ENCODE peak calls at places on chromosome 22, in ten cellular contexts. One of them, this sample, is unnamed.

GRCh38 chr22:23893446-23893956 is 682 bp upstream of the MIF start:
- DNase-seq in amniotic epithelial cell: no peak
- DNase-seq in T-helper 2 cell: no peak
- DNase-seq in stimulated activated CD4-positive, alpha-beta T cell treated with anti-CD3 and anti-CD28 coated beads, Interleukin-4, amount 100 ng/mL, for 48 hours: no peak
- DNase-seq in tibial artery: no peak
- DNase-seq in sigmoid colon: peak; percentile 46
- DNase-seq in B cell: no peak
- DNase-seq in GM12892: no peak
- DNase-seq in body of pancreas: no peak
- DNase-seq in globus pallidus: no peak
- DNase-seq in this sample: no peak

GRCh38 chr22:35987487-35987886 is 41.1 kb downstream of the RBFOX2 start:
- DNase-seq in body of pancreas: no peak
- DNase-seq in amniotic epithelial cell: peak; percentile 46
- DNase-seq in stimulated activated CD4-positive, alpha-beta T cell treated with anti-CD3 and anti-CD28 coated beads, Interleukin-4, amount 100 ng/mL, for 48 hours: no peak
- DNase-seq in sigmoid colon: no peak
- DNase-seq in tibial artery: no peak
- DNase-seq in GM12892: no peak
- DNase-seq in B cell: no peak
- DNase-seq in T-helper 2 cell: no peak
- DNase-seq in globus pallidus: peak; percentile 7
- DNase-seq in this sample: no peak

GRCh38 chr22:47600791-47601400 is 838.4 kb downstream of the TBC1D22A start:
- DNase-seq in T-helper 2 cell: no peak
- DNase-seq in body of pancreas: no peak
- DNase-seq in stimulated activated CD4-positive, alpha-beta T cell treated with anti-CD3 and anti-CD28 coated beads, Interleukin-4, amount 100 ng/mL, for 48 hours: no peak
- DNase-seq in amniotic epithelial cell: no peak
- DNase-seq in tibial artery: no peak
- DNase-seq in sigmoid colon: peak; percentile 21
- DNase-seq in GM12892: no peak
- DNase-seq in B cell: no peak
- DNase-seq in globus pallidus: no peak
- DNase-seq in this sample: no peak

GRCh38 chr22:42356547-42356946 is 75.7 kb downstream of the NFAM1 start:
- DNase-seq in B cell: no peak
- DNase-seq in globus pallidus: no peak
- DNase-seq in body of pancreas: no peak
- DNase-seq in amniotic epithelial cell: no peak
- DNase-seq in T-helper 2 cell: no peak
- DNase-seq in stimulated activated CD4-positive, alpha-beta T cell treated with anti-CD3 and anti-CD28 coated beads, Interleukin-4, amount 100 ng/mL, for 48 hours: no peak
- DNase-seq in GM12892: no peak
- DNase-seq in tibial artery: no peak
- DNase-seq in sigmoid colon: no peak
- DNase-seq in this sample: no peak

GRCh38 chr22:19852177-19852781 is 2.4 kb downstream of the GNB1L start:
- DNase-seq in amniotic epithelial cell: no peak
- DNase-seq in body of pancreas: peak; percentile 13
- DNase-seq in B cell: peak; percentile 16
- DNase-seq in sigmoid colon: peak; percentile 69
- DNase-seq in globus pallidus: no peak
- DNase-seq in GM12892: no peak
- DNase-seq in stimulated activated CD4-positive, alpha-beta T cell treated with anti-CD3 and anti-CD28 coated beads, Interleukin-4, amount 100 ng/mL, for 48 hours: no peak
- DNase-seq in tibial artery: peak; percentile 19
- DNase-seq in T-helper 2 cell: no peak
- DNase-seq in this sample: no peak

GRCh38 chr22:38299758-38300157 is 17.5 kb downstream of the CSNK1E start:
- DNase-seq in GM12892: no peak
- DNase-seq in globus pallidus: no peak
- DNase-seq in T-helper 2 cell: no peak
- DNase-seq in B cell: no peak
- DNase-seq in body of pancreas: no peak
- DNase-seq in tibial artery: no peak
- DNase-seq in stimulated activated CD4-positive, alpha-beta T cell treated with anti-CD3 and anti-CD28 coated beads, Interleukin-4, amount 100 ng/mL, for 48 hours: no peak
- DNase-seq in sigmoid colon: no peak
- DNase-seq in amniotic epithelial cell: no peak
- DNase-seq in this sample: no peak

GRCh38 chr22:45429921-45430775 is 16.7 kb downstream of the RIBC2 start:
- DNase-seq in stimulated activated CD4-positive, alpha-beta T cell treated with anti-CD3 and anti-CD28 coated beads, Interleukin-4, amount 100 ng/mL, for 48 hours: no peak
- DNase-seq in T-helper 2 cell: no peak
- DNase-seq in amniotic epithelial cell: no peak
- DNase-seq in tibial artery: peak; percentile 16
- DNase-seq in globus pallidus: no peak
- DNase-seq in GM12892: no peak
- DNase-seq in B cell: no peak
- DNase-seq in sigmoid colon: peak; percentile 43
- DNase-seq in body of pancreas: no peak
- DNase-seq in this sample: no peak

GRCh38 chr22:24189249-24190158 is 8.2 kb downstream of the SUSD2 start:
- DNase-seq in tibial artery: peak; percentile 78
- DNase-seq in body of pancreas: peak; percentile 84
- DNase-seq in T-helper 2 cell: no peak
- DNase-seq in sigmoid colon: peak; percentile 87
- DNase-seq in globus pallidus: peak; percentile 20
- DNase-seq in GM12892: peak; percentile 79
- DNase-seq in amniotic epithelial cell: peak; percentile 59
- DNase-seq in B cell: peak; percentile 70
- DNase-seq in stimulated activated CD4-positive, alpha-beta T cell treated with anti-CD3 and anti-CD28 coated beads, Interleukin-4, amount 100 ng/mL, for 48 hours: peak; percentile 40
- DNase-seq in this sample: no peak

GRCh38 chr22:23373601-23374000 is 193.3 kb downstream of the BCR start:
- DNase-seq in GM12892: no peak
- DNase-seq in stimulated activated CD4-positive, alpha-beta T cell treated with anti-CD3 and anti-CD28 coated beads, Interleukin-4, amount 100 ng/mL, for 48 hours: no peak
- DNase-seq in T-helper 2 cell: no peak
- DNase-seq in body of pancreas: no peak
- DNase-seq in B cell: no peak
- DNase-seq in amniotic epithelial cell: no peak
- DNase-seq in sigmoid colon: no peak
- DNase-seq in globus pallidus: no peak
- DNase-seq in tibial artery: no peak
- DNase-seq in this sample: no peak

GRCh38 chr22:42785706-42786499 is 65.2 kb upstream of the A4GALT start:
- DNase-seq in globus pallidus: no peak
- DNase-seq in tibial artery: no peak
- DNase-seq in T-helper 2 cell: no peak
- DNase-seq in body of pancreas: no peak
- DNase-seq in GM12892: no peak
- DNase-seq in B cell: no peak
- DNase-seq in amniotic epithelial cell: no peak
- DNase-seq in sigmoid colon: no peak
- DNase-seq in stimulated activated CD4-positive, alpha-beta T cell treated with anti-CD3 and anti-CD28 coated beads, Interleukin-4, amount 100 ng/mL, for 48 hours: no peak
- DNase-seq in this sample: no peak

GRCh38 chr22:33781396-33781795 is 138.9 kb downstream of the LARGE1 start:
- DNase-seq in T-helper 2 cell: no peak
- DNase-seq in B cell: no peak
- DNase-seq in GM12892: no peak
- DNase-seq in sigmoid colon: no peak
- DNase-seq in stimulated activated CD4-positive, alpha-beta T cell treated with anti-CD3 and anti-CD28 coated beads, Interleukin-4, amount 100 ng/mL, for 48 hours: no peak
- DNase-seq in tibial artery: no peak
- DNase-seq in globus pallidus: no peak
- DNase-seq in amniotic epithelial cell: no peak
- DNase-seq in body of pancreas: peak; percentile 16
- DNase-seq in this sample: no peak

GRCh38 chr22:27801197-27801615 is 350 bp downstream of the MN1 start:
- DNase-seq in T-helper 2 cell: no peak
- DNase-seq in globus pallidus: no peak
- DNase-seq in tibial artery: no peak
- DNase-seq in amniotic epithelial cell: peak; percentile 42
- DNase-seq in stimulated activated CD4-positive, alpha-beta T cell treated with anti-CD3 and anti-CD28 coated beads, Interleukin-4, amount 100 ng/mL, for 48 hours: peak; percentile 23
- DNase-seq in GM12892: no peak
- DNase-seq in sigmoid colon: no peak
- DNase-seq in B cell: peak; percentile 69
- DNase-seq in body of pancreas: peak; percentile 39
- DNase-seq in this sample: no peak

GRCh38 chr22:17607891-17608521 is 20.5 kb downstream of the ATP6V1E1 start:
- DNase-seq in amniotic epithelial cell: peak; percentile 25
- DNase-seq in T-helper 2 cell: no peak
- DNase-seq in B cell: no peak
- DNase-seq in globus pallidus: no peak
- DNase-seq in GM12892: no peak
- DNase-seq in sigmoid colon: no peak
- DNase-seq in body of pancreas: no peak
- DNase-seq in stimulated activated CD4-positive, alpha-beta T cell treated with anti-CD3 and anti-CD28 coated beads, Interleukin-4, amount 100 ng/mL, for 48 hours: no peak
- DNase-seq in tibial artery: no peak
- DNase-seq in this sample: no peak

GRCh38 chr22:37169412-37169811 is 18.6 kb downstream of the C1QTNF6 start:
- DNase-seq in amniotic epithelial cell: no peak
- DNase-seq in GM12892: no peak
- DNase-seq in stimulated activated CD4-positive, alpha-beta T cell treated with anti-CD3 and anti-CD28 coated beads, Interleukin-4, amount 100 ng/mL, for 48 hours: no peak
- DNase-seq in globus pallidus: no peak
- DNase-seq in B cell: no peak
- DNase-seq in sigmoid colon: no peak
- DNase-seq in T-helper 2 cell: no peak
- DNase-seq in body of pancreas: peak; percentile 3
- DNase-seq in tibial artery: no peak
- DNase-seq in this sample: no peak

GRCh38 chr22:44151661-44152060 is 29.1 kb upstream of the PARVG start:
- DNase-seq in sigmoid colon: no peak
- DNase-seq in T-helper 2 cell: no peak
- DNase-seq in B cell: no peak
- DNase-seq in tibial artery: no peak
- DNase-seq in stimulated activated CD4-positive, alpha-beta T cell treated with anti-CD3 and anti-CD28 coated beads, Interleukin-4, amount 100 ng/mL, for 48 hours: no peak
- DNase-seq in globus pallidus: no peak
- DNase-seq in GM12892: no peak
- DNase-seq in amniotic epithelial cell: peak; percentile 84
- DNase-seq in body of pancreas: no peak
- DNase-seq in this sample: no peak

GRCh38 chr22:45154383-45154782 is 9.3 kb upstream of the NUP50 start:
- DNase-seq in tibial artery: no peak
- DNase-seq in GM12892: no peak
- DNase-seq in body of pancreas: no peak
- DNase-seq in T-helper 2 cell: no peak
- DNase-seq in stimulated activated CD4-positive, alpha-beta T cell treated with anti-CD3 and anti-CD28 coated beads, Interleukin-4, amount 100 ng/mL, for 48 hours: no peak
- DNase-seq in globus pallidus: no peak
- DNase-seq in amniotic epithelial cell: peak; percentile 96
- DNase-seq in B cell: no peak
- DNase-seq in sigmoid colon: no peak
- DNase-seq in this sample: no peak

GRCh38 chr22:23512738-23513137 is 67.4 kb downstream of the IGLL1 start:
- DNase-seq in tibial artery: no peak
- DNase-seq in body of pancreas: no peak
- DNase-seq in amniotic epithelial cell: no peak
- DNase-seq in globus pallidus: no peak
- DNase-seq in stimulated activated CD4-positive, alpha-beta T cell treated with anti-CD3 and anti-CD28 coated beads, Interleukin-4, amount 100 ng/mL, for 48 hours: no peak
- DNase-seq in T-helper 2 cell: no peak
- DNase-seq in B cell: no peak
- DNase-seq in sigmoid colon: no peak
- DNase-seq in GM12892: no peak
- DNase-seq in this sample: no peak

GRCh38 chr22:40526960-40527359 is 109.6 kb downstream of the MRTFA start:
- DNase-seq in globus pallidus: no peak
- DNase-seq in B cell: no peak
- DNase-seq in amniotic epithelial cell: no peak
- DNase-seq in T-helper 2 cell: no peak
- DNase-seq in sigmoid colon: no peak
- DNase-seq in stimulated activated CD4-positive, alpha-beta T cell treated with anti-CD3 and anti-CD28 coated beads, Interleukin-4, amount 100 ng/mL, for 48 hours: no peak
- DNase-seq in tibial artery: no peak
- DNase-seq in body of pancreas: no peak
- DNase-seq in GM12892: no peak
- DNase-seq in this sample: no peak

GRCh38 chr22:17565986-17566687 is 2.8 kb downstream of the SLC25A18 start:
- DNase-seq in tibial artery: no peak
- DNase-seq in globus pallidus: no peak
- DNase-seq in GM12892: no peak
- DNase-seq in stimulated activated CD4-positive, alpha-beta T cell treated with anti-CD3 and anti-CD28 coated beads, Interleukin-4, amount 100 ng/mL, for 48 hours: no peak
- DNase-seq in body of pancreas: no peak
- DNase-seq in B cell: no peak
- DNase-seq in sigmoid colon: no peak
- DNase-seq in amniotic epithelial cell: no peak
- DNase-seq in T-helper 2 cell: no peak
- DNase-seq in this sample: no peak

GRCh38 chr22:40721266-40721665 is 42.0 kb downstream of the MCHR1 start:
- DNase-seq in B cell: no peak
- DNase-seq in tibial artery: no peak
- DNase-seq in globus pallidus: peak; percentile 9
- DNase-seq in sigmoid colon: no peak
- DNase-seq in amniotic epithelial cell: peak; percentile 73
- DNase-seq in stimulated activated CD4-positive, alpha-beta T cell treated with anti-CD3 and anti-CD28 coated beads, Interleukin-4, amount 100 ng/mL, for 48 hours: no peak
- DNase-seq in GM12892: no peak
- DNase-seq in body of pancreas: no peak
- DNase-seq in T-helper 2 cell: no peak
- DNase-seq in this sample: no peak

GRCh38 chr22:17672417-17672991 is 33.9 kb downstream of the BCL2L13 start:
- DNase-seq in sigmoid colon: no peak
- DNase-seq in body of pancreas: no peak
- DNase-seq in GM12892: no peak
- DNase-seq in stimulated activated CD4-positive, alpha-beta T cell treated with anti-CD3 and anti-CD28 coated beads, Interleukin-4, amount 100 ng/mL, for 48 hours: no peak
- DNase-seq in B cell: no peak
- DNase-seq in T-helper 2 cell: no peak
- DNase-seq in tibial artery: no peak
- DNase-seq in globus pallidus: peak; percentile 26
- DNase-seq in amniotic epithelial cell: peak; percentile 15
- DNase-seq in this sample: no peak

GRCh38 chr22:38089474-38089851 is 5.5 kb upstream of the SLC16A8 start:
- DNase-seq in B cell: no peak
- DNase-seq in body of pancreas: no peak
- DNase-seq in amniotic epithelial cell: no peak
- DNase-seq in GM12892: no peak
- DNase-seq in tibial artery: no peak
- DNase-seq in sigmoid colon: no peak
- DNase-seq in globus pallidus: no peak
- DNase-seq in T-helper 2 cell: no peak
- DNase-seq in stimulated activated CD4-positive, alpha-beta T cell treated with anti-CD3 and anti-CD28 coated beads, Interleukin-4, amount 100 ng/mL, for 48 hours: no peak
- DNase-seq in this sample: no peak

GRCh38 chr22:19488884-19489843 is 9.4 kb downstream of the CDC45 start:
- DNase-seq in T-helper 2 cell: no peak
- DNase-seq in tibial artery: no peak
- DNase-seq in body of pancreas: no peak
- DNase-seq in globus pallidus: no peak
- DNase-seq in stimulated activated CD4-positive, alpha-beta T cell treated with anti-CD3 and anti-CD28 coated beads, Interleukin-4, amount 100 ng/mL, for 48 hours: no peak
- DNase-seq in GM12892: no peak
- DNase-seq in sigmoid colon: no peak
- DNase-seq in amniotic epithelial cell: peak; percentile 37
- DNase-seq in B cell: no peak
- DNase-seq in this sample: no peak

GRCh38 chr22:39292561-39293074 is 26.8 kb downstream of the RPL3 start:
- DNase-seq in T-helper 2 cell: no peak
- DNase-seq in B cell: no peak
- DNase-seq in body of pancreas: peak; percentile 98
- DNase-seq in tibial artery: peak; percentile 94
- DNase-seq in stimulated activated CD4-positive, alpha-beta T cell treated with anti-CD3 and anti-CD28 coated beads, Interleukin-4, amount 100 ng/mL, for 48 hours: no peak
- DNase-seq in sigmoid colon: peak; percentile 93
- DNase-seq in GM12892: no peak
- DNase-seq in globus pallidus: peak; percentile 64
- DNase-seq in amniotic epithelial cell: peak; percentile 96
- DNase-seq in this sample: no peak

GRCh38 chr22:23200896-23201295 is 20.6 kb downstream of the BCR start:
- DNase-seq in globus pallidus: no peak
- DNase-seq in amniotic epithelial cell: no peak
- DNase-seq in B cell: no peak
- DNase-seq in tibial artery: no peak
- DNase-seq in GM12892: no peak
- DNase-seq in T-helper 2 cell: no peak
- DNase-seq in sigmoid colon: no peak
- DNase-seq in body of pancreas: peak; percentile 59
- DNase-seq in stimulated activated CD4-positive, alpha-beta T cell treated with anti-CD3 and anti-CD28 coated beads, Interleukin-4, amount 100 ng/mL, for 48 hours: no peak
- DNase-seq in this sample: no peak

GRCh38 chr22:32203181-32204105 is 1.4 kb downstream of the RFPL2 start:
- DNase-seq in amniotic epithelial cell: no peak
- DNase-seq in stimulated activated CD4-positive, alpha-beta T cell treated with anti-CD3 and anti-CD28 coated beads, Interleukin-4, amount 100 ng/mL, for 48 hours: no peak
- DNase-seq in T-helper 2 cell: no peak
- DNase-seq in GM12892: no peak
- DNase-seq in B cell: no peak
- DNase-seq in sigmoid colon: no peak
- DNase-seq in globus pallidus: no peak
- DNase-seq in body of pancreas: no peak
- DNase-seq in tibial artery: no peak
- DNase-seq in this sample: no peak

GRCh38 chr22:46681010-46681409 is 57.0 kb downstream of the CERK start:
- DNase-seq in B cell: peak; percentile 69
- DNase-seq in T-helper 2 cell: no peak
- DNase-seq in tibial artery: no peak
- DNase-seq in GM12892: no peak
- DNase-seq in sigmoid colon: no peak
- DNase-seq in stimulated activated CD4-positive, alpha-beta T cell treated with anti-CD3 and anti-CD28 coated beads, Interleukin-4, amount 100 ng/mL, for 48 hours: no peak
- DNase-seq in amniotic epithelial cell: no peak
- DNase-seq in globus pallidus: no peak
- DNase-seq in body of pancreas: no peak
- DNase-seq in this sample: no peak

GRCh38 chr22:27980424-27981148 is 61.5 kb upstream of the PITPNB start:
- DNase-seq in tibial artery: no peak
- DNase-seq in amniotic epithelial cell: no peak
- DNase-seq in body of pancreas: no peak
- DNase-seq in sigmoid colon: no peak
- DNase-seq in B cell: no peak
- DNase-seq in GM12892: no peak
- DNase-seq in T-helper 2 cell: no peak
- DNase-seq in stimulated activated CD4-positive, alpha-beta T cell treated with anti-CD3 and anti-CD28 coated beads, Interleukin-4, amount 100 ng/mL, for 48 hours: no peak
- DNase-seq in globus pallidus: no peak
- DNase-seq in this sample: no peak

This sample was measured in effector CD8-positive, alpha-beta T cell.